ENCODE peak calls at places on chromosome 19, in nine cellular contexts. X, B, S, W, U, G, T, K and Q are unnamed samples.

GRCh38 chr19:34596989-34597388 is 80.0 kb downstream of the SCGB2B2 start:
- DNase-seq in S (no peak), T (no peak), W (no peak), U (no peak), X (no peak), B (no peak), K (no peak), G (no peak), Q (no peak)

GRCh38 chr19:10871711-10872550 is 578 bp downstream of the CARM1 start:
- DNase-seq in W (no peak), S (peak; percentile 44), X (peak; percentile 60), U (no peak), K (peak; percentile 74), B (no peak), T (peak; percentile 39), G (no peak), Q (peak; percentile 24)

GRCh38 chr19:10228393-10228792 is 2.7 kb downstream of the S1PR2 start:
- DNase-seq in K (no peak), U (peak; percentile 9), B (no peak), G (no peak), S (no peak), X (no peak), T (no peak), W (no peak), Q (no peak)

GRCh38 chr19:7869910-7870511 is 4.2 kb downstream of the PRR36 start:
- DNase-seq in S (peak; percentile 63), B (no peak), K (peak; percentile 71), T (peak; percentile 71), X (peak; percentile 98), G (peak; percentile 52), W (no peak), U (peak; percentile 86), Q (peak; percentile 59)

GRCh38 chr19:676343-677105 is at the start of gene FSTL3:
- DNase-seq in G (no peak), B (peak; percentile 34), U (no peak), T (no peak), K (no peak), W (no peak), X (no peak), S (no peak), Q (peak; percentile 32)

GRCh38 chr19:35031072-35031881 is 1.0 kb downstream of the SCN1B start:
- DNase-seq in G (no peak), X (peak; percentile 68), W (peak; percentile 9), S (no peak), B (peak; percentile 28), T (peak; percentile 61), U (no peak), K (no peak), Q (no peak)

GRCh38 chr19:39308531-39309304 is 11.9 kb downstream of the LRFN1 start:
- DNase-seq in X (peak; percentile 59), U (no peak), K (peak; percentile 58), B (no peak), G (no peak), W (no peak), S (no peak), T (peak; percentile 45), Q (peak; percentile 21)

GRCh38 chr19:38861368-38861767 is 11.6 kb upstream of the HNRNPL start:
- DNase-seq in K (no peak), X (no peak), W (no peak), U (no peak), B (no peak), T (no peak), S (no peak), G (no peak), Q (no peak)

GRCh38 chr19:17843428-17843827 is 4.4 kb downstream of the JAK3 start:
- DNase-seq in X (no peak), U (no peak), S (no peak), W (no peak), K (no peak), G (no peak), T (no peak), B (no peak), Q (no peak)

GRCh38 chr19:17848598-17849292 is 963 bp upstream of the JAK3 start:
- DNase-seq in U (no peak), S (no peak), G (no peak), K (peak; percentile 9), W (no peak), B (no peak), X (no peak), T (no peak), Q (no peak)

GRCh38 chr19:17846146-17846545 is 1.6 kb downstream of the JAK3 start:
- DNase-seq in K (no peak), G (peak; percentile 52), B (no peak), X (no peak), S (peak; percentile 23), U (no peak), T (no peak), W (no peak), Q (no peak)

GRCh38 chr19:17843908-17844490 is 3.8 kb downstream of the JAK3 start:
- DNase-seq in U (no peak), G (no peak), S (no peak), T (no peak), K (no peak), X (no peak), B (no peak), W (no peak), Q (no peak)

DNA sequence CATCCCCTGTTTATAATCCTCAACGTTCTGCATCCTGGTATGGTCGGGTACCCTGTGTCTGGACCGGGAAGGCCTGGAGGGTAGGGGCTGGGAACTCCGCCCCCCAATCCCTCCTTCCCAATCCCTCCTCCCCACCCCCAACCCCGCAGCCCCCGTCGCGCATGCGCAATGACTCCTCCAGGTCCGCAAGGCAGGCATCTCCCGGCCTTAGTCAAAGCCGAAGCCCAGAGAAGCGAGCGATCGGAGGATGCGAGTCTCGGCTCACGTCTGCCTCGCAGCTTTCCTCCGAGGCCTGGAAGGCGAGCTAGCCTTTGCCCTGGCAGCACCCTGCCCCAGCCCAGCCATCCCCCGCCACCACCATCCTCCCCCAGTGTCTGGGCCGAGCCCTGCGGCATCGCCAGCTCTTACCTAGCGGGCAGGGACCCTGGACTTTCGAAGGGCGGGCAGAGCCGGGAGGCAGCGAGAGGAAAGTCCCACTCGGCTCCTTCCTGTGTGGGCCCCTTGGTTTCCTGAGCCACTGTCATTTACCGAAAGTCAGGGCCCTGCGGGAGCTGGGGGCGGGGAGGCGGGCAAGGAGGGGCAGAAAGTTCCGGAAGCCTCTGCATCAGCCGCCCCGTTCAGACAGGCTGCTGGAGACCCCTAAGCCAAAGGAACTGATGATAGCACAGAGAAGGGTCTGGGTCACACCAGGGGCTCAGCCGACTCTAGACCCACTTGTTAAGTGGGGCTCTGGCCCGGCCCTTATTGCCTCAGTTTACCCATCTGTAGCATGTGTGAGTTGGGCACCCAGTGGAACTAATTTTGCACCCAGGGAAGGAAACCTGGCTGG is at the start of gene JAK3:
- DNase-seq in W (peak; percentile 67), U (no peak), X (peak; percentile 91), S (peak; percentile 78), T (no peak), K (peak; percentile 93), B (peak; percentile 62), G (peak; percentile 81), Q (peak; percentile 44)
- H3K4me3 ChIP-seq in W (peak within 1 kb of the TSS; percentile 64), U (no peak within 1 kb of the TSS), X (peak within 1 kb of the TSS; percentile 22), S (peak within 1 kb of the TSS; percentile 27), T (no peak within 1 kb of the TSS), K (no peak within 1 kb of the TSS), B (no peak within 1 kb of the TSS), G (peak within 1 kb of the TSS; percentile 80), Q (no peak within 1 kb of the TSS)

DNA sequence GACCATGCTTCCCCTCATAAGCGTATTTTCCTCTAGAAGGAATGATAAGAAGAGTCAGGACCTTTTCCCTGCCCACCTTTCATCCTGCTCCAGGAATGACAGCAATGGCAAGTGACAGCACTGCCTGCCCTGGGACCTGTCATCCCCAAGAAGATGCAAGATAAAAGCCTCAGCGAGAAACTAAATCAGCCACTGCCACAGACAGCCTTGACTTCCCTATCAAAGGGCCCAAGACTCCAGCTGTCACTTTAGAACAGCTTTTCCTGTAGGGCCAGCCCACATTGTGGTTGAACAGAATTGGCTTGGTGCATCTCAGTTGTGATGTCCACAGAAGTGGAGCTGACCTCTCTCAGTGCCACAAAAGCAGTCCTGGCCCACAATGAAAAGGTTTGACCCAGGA is 1.1 kb downstream of the RAB8A start:
- DNase-seq in K (no peak), B (no peak), W (no peak), U (no peak), X (no peak), T (no peak), S (no peak), G (no peak), Q (no peak)
- H3K4me3 ChIP-seq in K (peak overlapping the region; percentile 100), B (peak overlapping the region; percentile 97), W (peak overlapping the region; percentile 92), U (peak overlapping the region; percentile 97), X (peak overlapping the region; percentile 99), T (no peak overlapping the region), S (peak overlapping the region; percentile 80), G (peak overlapping the region; percentile 89), Q (peak overlapping the region; percentile 95)

GRCh38 chr19:42409477-42409876 is 17.7 kb downstream of the LIPE start:
- DNase-seq in G (no peak), X (no peak), W (no peak), K (peak; percentile 54), B (peak; percentile 21), U (peak; percentile 46), S (no peak), T (no peak), Q (no peak)

GRCh38 chr19:42411581-42412178 is 15.5 kb downstream of the LIPE start:
- DNase-seq in B (no peak), S (no peak), G (no peak), T (no peak), X (no peak), W (no peak), U (no peak), K (no peak), Q (no peak)

GRCh38 chr19:42412223-42412622 is 15.0 kb downstream of the LIPE start:
- DNase-seq in T (peak; percentile 69), K (peak; percentile 70), S (peak; percentile 81), G (no peak), B (no peak), U (peak; percentile 53), W (no peak), X (peak; percentile 70), Q (no peak)

GRCh38 chr19:42410371-42410770 is 16.8 kb downstream of the LIPE start:
- DNase-seq in X (no peak), W (no peak), U (no peak), T (no peak), K (no peak), S (no peak), G (no peak), B (no peak), Q (no peak)

DNA sequence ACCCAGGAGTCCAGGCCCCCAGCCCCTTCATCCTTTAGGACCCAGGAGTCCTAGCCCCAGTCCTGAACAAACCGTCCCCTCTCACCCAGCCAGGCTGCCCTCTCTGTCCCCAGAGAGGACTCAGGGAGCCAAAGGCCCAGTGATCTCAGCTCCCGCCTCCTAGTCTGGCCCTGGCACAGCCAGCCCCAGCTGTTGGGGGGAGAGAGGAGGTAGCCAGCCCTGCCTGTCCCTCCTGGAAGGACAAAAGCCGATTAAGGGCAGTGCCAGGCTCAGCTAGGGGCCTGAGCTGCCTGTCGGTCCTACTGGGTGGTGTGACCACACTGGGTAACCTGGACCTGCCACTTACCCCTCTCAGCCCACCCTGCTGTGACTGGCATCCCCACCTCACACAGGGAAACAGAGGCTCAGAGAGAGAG is 14.5 kb downstream of the LIPE start:
- DNase-seq in U (no peak), X (no peak), S (no peak), W (no peak), K (peak; percentile 46), G (no peak), B (no peak), T (no peak), Q (no peak)
- H3K4me3 ChIP-seq in U (no peak overlapping the region), X (no peak overlapping the region), S (no peak overlapping the region), W (no peak overlapping the region), K (no peak overlapping the region), G (no peak overlapping the region), B (no peak overlapping the region), T (no peak overlapping the region), Q (no peak overlapping the region)

DNA sequence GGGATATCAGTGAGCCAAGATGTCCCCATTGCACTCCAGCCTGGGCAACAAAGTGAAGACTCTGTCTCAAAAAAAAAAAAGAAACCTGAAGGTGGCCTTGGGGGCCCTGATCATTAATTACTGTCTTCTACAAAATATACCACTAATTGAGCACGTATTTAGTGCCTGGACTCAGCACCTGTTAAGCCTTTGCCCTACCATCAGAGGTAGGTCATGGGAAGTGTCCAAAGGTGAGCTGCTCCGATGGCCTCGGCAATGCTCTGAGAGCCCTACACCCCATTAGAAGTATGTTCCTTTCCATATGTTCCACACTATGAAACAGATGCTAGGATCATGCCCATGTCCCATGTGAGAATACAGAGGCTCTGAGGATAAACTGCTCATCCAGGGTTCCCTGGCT is 20.9 kb downstream of the NOSIP start:
- DNase-seq in T (no peak), S (no peak), W (no peak), K (no peak), U (no peak), X (no peak), B (no peak), G (no peak), Q (no peak)
- H3K4me3 ChIP-seq in T (no peak overlapping the region), S (no peak overlapping the region), W (no peak overlapping the region), K (no peak overlapping the region), U (no peak overlapping the region), X (no peak overlapping the region), B (no peak overlapping the region), G (peak overlapping the region; percentile 89), Q (no peak overlapping the region)